ENCODE peak calls at places on chromosome 7, in four cellular contexts. C is RWPE2, J is heart right ventricle, B is type B pancreatic cell. Y is an unnamed sample.

GRCh38 chr7:46854958-46855473 is 726.9 kb downstream of the TNS3 start:
- DNase-seq in J (no peak), C (no peak), B (no peak), Y (no peak)

GRCh38 chr7:155369-156000 is 36.9 kb upstream of the FAM20C start:
- DNase-seq in C (peak), J (no peak), B (no peak), Y (no peak)

GRCh38 chr7:95545007-95545615 is 51.2 kb downstream of the PDK4 start:
- DNase-seq in B (no peak), J (no peak), C (no peak), Y (no peak)

GRCh38 chr7:2525931-2526630 is 6.5 kb downstream of the LFNG start:
- DNase-seq in C (no peak), B (no peak), J (peak), Y (no peak)

GRCh38 chr7:127594490-127594889 is 954 bp downstream of the FSCN3 start:
- DNase-seq in B (no peak), J (no peak), C (no peak), Y (no peak)

GRCh38 chr7:112286294-112287086 is 80.0 kb downstream of the ZNF277 start:
- DNase-seq in B (no peak), J (no peak), C (no peak), Y (no peak)

GRCh38 chr7:115096262-115096661 is 174.4 kb downstream of the MDFIC start:
- DNase-seq in B (no peak), C (no peak), J (no peak), Y (no peak)

GRCh38 chr7:2403014-2403717 is at the start of gene CHST12:
- DNase-seq in B (peak), J (peak), C (peak), Y (peak)

GRCh38 chr7:45921381-45921698 is 268 bp upstream of the IGFBP3 start:
- DNase-seq in J (no peak), B (no peak), C (no peak), Y (no peak)

GRCh38 chr7:17830206-17830605 is 110.1 kb downstream of the SNX13 start:
- DNase-seq in C (no peak), B (no peak), J (no peak), Y (no peak)

GRCh38 chr7:73778801-73779389 is 8.8 kb upstream of the CLDN3 start:
- DNase-seq in B (no peak), J (no peak), C (no peak), Y (no peak)

GRCh38 chr7:2613113-2613925 is 18.5 kb upstream of the TTYH3 start:
- DNase-seq in B (no peak), J (no peak), C (no peak), Y (no peak)

GRCh38 chr7:162583-163297 is 29.6 kb upstream of the FAM20C start:
- DNase-seq in C (peak), J (no peak), B (no peak), Y (no peak)

GRCh38 chr7:116766881-116767280 is 94.9 kb downstream of the MET start:
- DNase-seq in C (no peak), B (no peak), J (no peak), Y (no peak)
- TF ChIP-seq CTCF in C (no peak), B (no peak), J (no peak), Y (no peak)

DNA sequence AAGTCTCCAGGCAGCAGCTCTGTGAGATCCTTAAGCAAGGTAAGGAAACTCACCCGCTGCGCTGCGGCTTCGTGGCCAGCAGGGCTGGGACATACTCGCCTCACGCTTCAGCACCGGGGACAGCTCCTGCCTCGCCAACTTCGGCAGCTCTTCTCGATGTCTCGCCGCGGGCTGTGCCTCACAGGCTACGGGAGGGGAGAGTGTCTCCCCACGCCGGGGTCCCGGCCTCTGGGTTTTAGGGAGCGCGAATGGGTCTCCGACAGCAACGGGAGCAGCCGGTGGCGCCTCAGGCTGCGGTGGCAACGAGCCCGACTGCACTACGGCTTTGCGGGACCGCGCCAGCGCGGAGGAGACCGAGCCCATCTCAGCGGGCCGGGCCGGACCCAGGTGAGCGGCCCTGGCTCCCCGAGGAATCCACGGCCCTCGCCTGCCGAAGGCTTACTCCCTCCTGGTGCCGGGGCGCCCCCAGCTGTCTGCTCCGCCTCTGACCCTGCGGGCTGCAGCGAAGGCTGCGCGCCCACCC is 62.4 kb downstream of the LSM5 start:
- DNase-seq in B (peak), J (peak), C (peak), Y (no peak)
- TF ChIP-seq CTCF in B (peak), J (peak), C (peak), Y (no peak)

DNA sequence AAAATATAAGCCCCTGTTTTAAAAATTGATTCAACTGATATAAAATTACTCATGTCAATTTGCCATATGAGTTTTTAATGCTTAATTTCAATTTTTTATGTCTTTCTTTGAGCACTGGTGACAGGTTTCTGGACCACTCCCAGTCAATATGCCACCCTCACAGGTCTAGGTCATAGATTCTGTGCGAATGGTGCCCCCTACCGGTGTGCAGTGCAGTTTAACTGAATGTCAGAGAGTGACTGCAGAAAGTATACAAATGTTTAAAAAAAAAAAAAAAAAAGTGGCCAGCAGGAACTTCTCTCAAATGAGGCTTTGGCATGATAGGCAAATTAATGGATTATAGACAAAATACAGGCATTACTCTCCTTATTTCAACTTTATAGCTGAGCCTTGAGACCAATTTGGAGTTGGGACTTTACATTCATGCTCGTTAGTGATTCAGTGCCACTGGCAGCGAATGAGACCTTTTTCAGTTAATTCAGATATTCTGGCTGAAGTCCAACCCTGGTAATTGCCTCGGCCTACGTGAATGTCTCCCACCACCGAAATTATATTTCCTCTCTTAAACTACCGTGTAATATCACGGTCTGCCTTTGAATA is 427.6 kb downstream of the PHTF2 start:
- DNase-seq in J (peak), B (no peak), C (no peak), Y (no peak)
- TF ChIP-seq CTCF in J (peak), B (peak), C (peak), Y (no peak)

GRCh38 chr7:123966936-123967335 is 41.9 kb downstream of the SPAM1 start:
- DNase-seq in J (no peak), B (no peak), C (no peak), Y (no peak)
- TF ChIP-seq CTCF in J (no peak), B (no peak), C (no peak), Y (no peak)

GRCh38 chr7:30566596-30566995 is 28.1 kb upstream of the GARS1 start:
- DNase-seq in J (no peak), B (no peak), C (no peak), Y (no peak)
- TF ChIP-seq CTCF in J (no peak), B (no peak), C (no peak), Y (no peak)

GRCh38 chr7:30076411-30076810 is 48.2 kb downstream of the PLEKHA8 start:
- DNase-seq in B (no peak), C (no peak), J (no peak), Y (no peak)

GRCh38 chr7:30070052-30070451 is 41.8 kb downstream of the PLEKHA8 start:
- DNase-seq in J (no peak), B (no peak), C (no peak), Y (no peak)

GRCh38 chr7:30079880-30080279 is 51.7 kb downstream of the PLEKHA8 start:
- DNase-seq in J (no peak), C (no peak), B (no peak), Y (no peak)

GRCh38 chr7:30069096-30069867 is 41.1 kb downstream of the PLEKHA8 start:
- DNase-seq in C (no peak), B (no peak), J (no peak), Y (no peak)

GRCh38 chr7:30074422-30075030 is 46.3 kb downstream of the PLEKHA8 start:
- DNase-seq in B (no peak), J (no peak), C (no peak), Y (no peak)
- TF ChIP-seq CTCF in B (peak), J (peak), C (peak), Y (no peak)

DNA sequence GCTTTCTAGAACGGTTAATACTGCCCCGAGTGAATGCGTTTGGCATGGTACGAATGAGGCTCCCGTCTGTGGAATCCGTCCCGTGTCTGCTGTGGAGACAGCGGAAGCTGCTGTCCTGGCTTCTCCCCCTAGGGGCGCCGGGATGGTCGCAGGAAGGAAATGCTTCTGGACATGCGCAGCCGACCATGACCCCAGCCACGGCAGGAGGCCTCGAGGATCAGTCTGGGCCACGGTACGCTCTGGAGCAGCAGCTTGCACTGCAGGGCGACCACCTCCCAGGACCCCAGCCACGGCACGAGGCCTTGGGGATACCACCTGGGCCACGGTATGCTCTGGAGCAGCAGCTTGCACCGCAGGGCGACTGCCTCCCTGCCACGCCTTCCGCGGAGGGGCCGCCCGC is 107.9 kb downstream of the CYTH3 start:
- DNase-seq in J (peak), B (peak), C (no peak), Y (no peak)
- TF ChIP-seq CTCF in J (peak), B (peak), C (no peak), Y (no peak)

GRCh38 chr7:86914468-86915054 is 144.9 kb downstream of the ELAPOR2 start:
- DNase-seq in B (no peak), C (no peak), J (no peak), Y (no peak)
- TF ChIP-seq CTCF in B (peak), C (peak), J (peak), Y (no peak)